ENCODE peak calls at places on chromosomes 11 and 22, in five cellular contexts. L is lower lobe of right lung, I is IMR-90, K is fibroblast of lung, B is neural progenitor cell. A is an unnamed sample.

GRCh38 chr22:40397436-40397835 is 27.0 kb downstream of the SGSM3 start:
- DNase-seq in L (peak), K (peak), I (peak), B (no peak), A (peak)

GRCh38 chr11:109772846-109773400 is 320.3 kb upstream of the ZC3H12C start:
- DNase-seq in I (no peak), K (no peak), B (no peak), L (no peak), A (no peak)

GRCh38 chr11:134951305-134951700 is 539.3 kb upstream of the B3GAT1 start:
- DNase-seq in K (peak), L (no peak), I (peak), B (no peak), A (peak)

GRCh38 chr11:73147771-73148681 is 5.9 kb upstream of the FCHSD2 start:
- DNase-seq in I (no peak), K (no peak), L (no peak), B (no peak), A (no peak)

GRCh38 chr11:63613517-63614135 is 607 bp downstream of the PLAAT3 start:
- DNase-seq in I (no peak), K (no peak), B (peak), L (peak), A (no peak)

GRCh38 chr22:48262596-48263430 is 1500.4 kb downstream of the TBC1D22A start:
- DNase-seq in B (no peak), L (no peak), K (no peak), I (no peak), A (no peak)

GRCh38 chr11:95652002-95652472 is 137.5 kb downstream of the FAM76B start:
- DNase-seq in B (no peak), L (no peak), K (no peak), I (no peak), A (no peak)

GRCh38 chr11:86398106-86398505 is 23.4 kb downstream of the CCDC81 start:
- DNase-seq in L (no peak), K (no peak), B (no peak), I (no peak), A (no peak)

GRCh38 chr11:128720522-128720985 is 26.7 kb downstream of the FLI1 start:
- DNase-seq in K (peak), B (peak), L (peak), I (no peak), A (peak)

GRCh38 chr11:11157201-11157600 is 195.8 kb downstream of the CSNK2A3 start:
- DNase-seq in B (peak), L (no peak), I (peak), K (no peak), A (peak)

GRCh38 chr22:39567135-39567946 is 3.2 kb upstream of the CACNA1I start:
- DNase-seq in B (no peak), I (no peak), L (no peak), K (no peak), A (no peak)

GRCh38 chr22:35231585-35232084 is 25.7 kb upstream of the HMGXB4 start:
- DNase-seq in K (peak), L (peak), B (peak), I (peak), A (peak)

GRCh38 chr22:25930710-25931353 is 188.8 kb downstream of the MYO18B start:
- DNase-seq in I (no peak), K (no peak), B (no peak), L (no peak), A (no peak)

GRCh38 chr11:46290598-46291309 is 13.3 kb downstream of the CREB3L1 start:
- DNase-seq in I (peak), L (peak), B (peak), K (peak), A (peak)

GRCh38 chr11:64924910-64925284 is 408 bp downstream of the PPP2R5B start:
- DNase-seq in B (peak), L (no peak), K (no peak), I (no peak), A (no peak)

GRCh38 chr11:90288207-90288821 is 65.5 kb upstream of the CHORDC1 start:
- DNase-seq in I (peak), B (peak), L (no peak), K (peak), A (peak)

GRCh38 chr11:75969626-75970308 is 154.8 kb downstream of the UVRAG start:
- DNase-seq in B (no peak), K (peak), L (no peak), I (peak), A (peak)

GRCh38 chr11:35953081-35953480 is 9.2 kb downstream of the LDLRAD3 start:
- DNase-seq in L (no peak), K (peak), B (no peak), I (no peak), A (no peak)

GRCh38 chr11:326842-327580 is 6.4 kb upstream of the IFITM3 start:
- DNase-seq in I (peak), B (no peak), L (peak), K (peak), A (peak)

GRCh38 chr22:29503811-29504372 is 23.9 kb downstream of the NEFH start:
- DNase-seq in I (peak), L (no peak), B (peak), K (peak), A (peak)
- H3K27ac ChIP-seq in I (peak), L (no peak), B (peak), K (no peak), A (no peak)

DNA sequence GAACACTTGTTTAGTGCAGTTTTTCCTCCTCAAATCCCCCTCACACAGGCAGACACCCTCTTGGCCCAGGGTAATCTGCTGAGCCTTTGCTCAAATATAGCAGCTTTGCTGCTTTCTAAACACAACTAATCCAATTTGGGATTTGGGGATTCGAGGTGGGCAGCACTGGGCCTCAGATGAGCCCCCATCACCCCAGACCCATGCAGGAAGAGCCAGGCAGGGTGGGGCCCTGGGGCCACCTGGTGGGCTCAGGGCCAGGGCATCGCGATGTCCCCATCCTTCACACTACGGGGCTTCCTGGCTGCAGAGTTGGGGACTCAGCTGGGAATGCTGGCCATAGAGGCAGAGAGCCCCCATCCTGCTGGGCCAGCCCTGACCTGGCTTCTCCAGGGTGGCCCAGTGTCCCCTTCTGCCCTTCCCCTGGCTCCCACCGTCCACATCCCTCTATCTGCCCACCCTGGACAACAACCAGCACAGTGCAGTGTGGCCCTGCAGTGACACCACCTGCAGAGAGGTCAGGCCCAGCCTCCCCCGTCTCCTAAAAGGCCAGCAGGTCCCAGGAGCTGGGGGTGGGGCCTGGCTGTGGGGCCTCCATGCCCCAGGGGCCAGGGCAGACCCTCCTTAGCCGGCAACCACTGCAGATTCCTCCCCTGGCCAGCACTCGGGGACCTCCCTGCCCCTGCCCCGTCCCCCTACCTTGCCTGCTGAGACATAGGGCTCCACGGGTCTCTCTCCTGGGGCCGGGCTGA is 56.6 kb upstream of the CCDC188 start:
- DNase-seq in K (no peak), B (no peak), I (no peak), L (no peak), A (no peak)
- H3K4me3 ChIP-seq in K (peak), B (no peak), I (no peak), L (peak), A (peak)

DNA sequence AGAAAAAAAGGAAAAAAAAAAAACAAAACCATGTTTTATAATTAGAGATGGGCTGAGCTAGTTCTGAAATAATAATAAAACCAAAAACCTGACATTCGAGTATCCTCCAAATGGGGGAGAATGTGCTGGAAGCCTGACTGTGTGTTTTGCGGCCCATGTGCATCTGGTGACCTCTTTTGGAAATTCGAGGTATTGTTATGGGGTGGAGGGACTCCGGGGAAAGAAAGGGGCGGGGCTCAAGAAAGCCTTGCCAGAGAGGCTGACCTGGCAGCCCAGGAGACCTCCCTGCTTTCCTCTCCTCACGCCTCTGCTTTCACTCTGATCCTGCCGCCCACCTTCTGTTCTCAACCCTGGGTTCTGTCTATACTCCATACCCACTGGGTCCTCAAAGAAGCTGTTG is 72.9 kb downstream of the CTTN start:
- DNase-seq in B (peak), L (no peak), I (no peak), K (no peak), A (peak)
- TF ChIP-seq CTCF in B (peak), L (peak), I (peak), K (peak), A (peak)

GRCh38 chr11:1510928-1511327 is 24.3 kb upstream of the MOB2 start:
- DNase-seq in B (no peak), I (no peak), L (no peak), K (no peak), A (peak)

GRCh38 chr11:1508491-1508891 is 21.9 kb upstream of the MOB2 start:
- DNase-seq in I (no peak), K (no peak), L (peak), B (no peak), A (no peak)

GRCh38 chr11:1508986-1509385 is 22.4 kb upstream of the MOB2 start:
- DNase-seq in L (peak), I (no peak), B (no peak), K (no peak), A (no peak)

GRCh38 chr11:1507381-1508140 is 21.0 kb upstream of the MOB2 start:
- DNase-seq in L (peak), I (no peak), B (no peak), K (no peak), A (no peak)

DNA sequence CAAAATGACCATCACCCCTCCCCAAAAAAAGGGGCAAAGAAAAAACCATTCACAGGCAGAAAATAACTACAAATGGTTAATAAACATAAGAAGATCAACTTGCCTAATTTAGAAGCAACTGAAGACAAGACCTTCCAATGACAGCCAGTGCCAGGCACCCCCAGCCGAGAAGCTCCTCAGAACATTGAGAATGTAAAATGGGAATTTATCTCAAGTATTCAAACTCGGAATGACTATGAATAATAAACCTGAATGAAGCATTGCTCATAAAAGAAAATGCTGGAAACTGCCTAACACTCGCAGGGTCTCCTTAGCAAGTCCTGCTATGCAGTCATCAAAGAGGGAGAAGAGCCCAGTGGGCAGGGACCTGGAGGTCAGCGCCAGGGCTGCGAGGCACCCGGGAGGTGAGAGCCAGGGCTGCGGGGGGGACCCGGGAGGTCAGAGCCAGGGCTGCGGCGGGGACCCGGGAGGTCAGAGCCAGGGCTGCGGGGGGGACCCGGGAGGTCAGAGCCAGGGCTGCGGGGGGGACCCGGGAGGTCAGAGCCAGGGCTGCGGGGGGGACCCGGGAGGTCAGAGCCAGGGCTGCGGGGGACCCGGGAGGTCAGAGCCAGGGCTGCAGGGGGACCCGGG is 23.2 kb upstream of the MOB2 start:
- DNase-seq in B (no peak), K (no peak), L (peak), I (no peak), A (no peak)
- H3K27ac ChIP-seq in B (no peak), K (no peak), L (no peak), I (no peak), A (peak)

GRCh38 chr11:44315947-44316387 is 6.0 kb upstream of the ALX4 start:
- DNase-seq in B (peak), I (peak), K (peak), L (no peak), A (peak)
- H3K4me3 ChIP-seq in B (peak), I (no peak), K (no peak), L (peak), A (peak)

A was measured in brain microvascular endothelial cell.